ENCODE peak calls at places on chromosomes 2 and 18, in four cellular contexts. V is HepG2, R is K562, P is GM12878. D is an unnamed sample.

GRCh38 chr2:188701836-188702235 is 272.3 kb upstream of the COL3A1 start:
- DNase-seq in R (no peak), P (no peak), V (no peak), D (no peak)

GRCh38 chr18:924987-925386 is 20.3 kb downstream of the ADCYAP1 start:
- DNase-seq in V (peak), P (no peak), R (no peak), D (no peak)

GRCh38 chr18:46706968-46707367 is 49.9 kb downstream of the ST8SIA5 start:
- DNase-seq in R (no peak), V (peak), P (no peak), D (no peak)

GRCh38 chr2:39542523-39542922 is 105.4 kb upstream of the MAP4K3 start:
- DNase-seq in P (no peak), V (no peak), R (no peak), D (no peak)

GRCh38 chr2:141329949-141330348 is 800.9 kb downstream of the LRP1B start:
- DNase-seq in P (no peak), R (no peak), V (no peak), D (no peak)

GRCh38 chr2:191321861-191322662 is 76.9 kb downstream of the MYO1B start:
- DNase-seq in P (no peak), R (no peak), V (no peak), D (peak)

GRCh38 chr2:132496566-132496965 is 80.0 kb downstream of the GPR39 start:
- DNase-seq in R (no peak), V (no peak), P (no peak), D (no peak)

GRCh38 chr2:71742953-71743601 is 289.7 kb downstream of the DYSF start:
- DNase-seq in V (no peak), R (peak), P (no peak), D (no peak)

GRCh38 chr2:168851674-168852320 is 38.4 kb downstream of the SPC25 start:
- DNase-seq in V (no peak), P (no peak), R (peak), D (no peak)

GRCh38 chr2:59029058-59029457 is 787.9 kb upstream of the FANCL start:
- DNase-seq in P (no peak), R (no peak), V (no peak), D (no peak)

GRCh38 chr2:26483957-26484565 is 6.1 kb upstream of the OTOF start:
- DNase-seq in V (no peak), R (no peak), P (no peak), D (no peak)

GRCh38 chr2:217491271-217491670 is 511.5 kb downstream of the TNS1 start:
- DNase-seq in P (no peak), V (no peak), R (no peak), D (no peak)

GRCh38 chr2:148994341-148994740 is 44.2 kb upstream of the LYPD6B start:
- DNase-seq in V (no peak), R (no peak), P (no peak), D (no peak)

GRCh38 chr18:13558132-13558531 is 168.2 kb downstream of the FAM210A start:
- DNase-seq in P (no peak), R (peak), V (peak), D (peak)

GRCh38 chr2:130749078-130749477 is 6.3 kb upstream of the AMER3 start:
- DNase-seq in V (no peak), P (no peak), R (no peak), D (peak)

GRCh38 chr2:158923180-158923594 is 45.3 kb upstream of the TANC1 start:
- DNase-seq in P (no peak), V (no peak), R (no peak), D (peak)

GRCh38 chr2:59296279-59296678 is 1055.2 kb upstream of the FANCL start:
- DNase-seq in P (no peak), V (peak), R (no peak), D (no peak)

GRCh38 chr2:47509250-47509649 is 106.3 kb downstream of the MSH2 start:
- DNase-seq in R (no peak), V (no peak), P (no peak), D (no peak)

GRCh38 chr2:28391564-28392296 is 928 bp upstream of the FOSL2 start:
- DNase-seq in P (no peak), R (peak), V (peak), D (no peak)

GRCh38 chr2:28392297-28393114 is at the start of gene FOSL2:
- DNase-seq in V (peak), P (peak), R (peak), D (peak)

GRCh38 chr2:28389399-28390240 is 3.0 kb upstream of the FOSL2 start:
- DNase-seq in R (no peak), P (no peak), V (no peak), D (no peak)

GRCh38 chr2:28390857-28391563 is 1.6 kb upstream of the FOSL2 start:
- DNase-seq in V (no peak), P (no peak), R (no peak), D (no peak)

DNA sequence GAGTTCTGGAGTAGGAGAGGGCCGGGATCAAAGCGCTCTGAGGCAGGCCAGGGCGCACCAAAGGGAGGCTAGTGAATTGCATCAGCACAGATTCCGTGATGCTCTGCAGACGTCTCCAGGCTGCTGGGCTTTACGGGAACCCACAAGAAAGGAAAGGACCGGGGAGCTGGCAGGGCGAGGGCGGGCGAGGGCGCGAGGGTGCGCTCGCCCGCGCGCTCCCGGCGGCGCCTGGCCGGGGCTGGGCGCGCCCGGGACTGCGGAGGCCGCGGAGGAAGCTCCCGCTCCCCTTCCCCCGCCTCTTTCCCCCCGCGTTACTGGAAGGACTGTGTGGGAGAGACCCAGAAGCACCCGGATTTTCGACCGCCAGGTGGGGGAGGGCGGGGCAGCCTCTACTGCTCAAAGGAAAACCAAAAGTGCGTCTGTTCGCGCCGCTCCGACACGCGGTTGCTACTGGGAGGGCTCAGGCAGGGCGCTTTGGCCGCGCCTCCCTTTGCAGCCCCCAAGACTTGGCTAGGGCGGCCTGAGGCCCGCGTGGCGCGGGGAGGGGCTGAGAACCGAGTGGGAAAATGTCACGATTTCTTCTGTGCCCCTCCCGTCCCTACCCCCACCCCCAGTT is 2.3 kb upstream of the FOSL2 start:
- DNase-seq in V (peak), R (peak), P (no peak), D (peak)
- TF ChIP-seq EP300 in V (no peak), R (no peak), P (no peak), D (no peak)

GRCh38 chr18:3624818-3625716 is 175.1 kb downstream of the TGIF1 start:
- DNase-seq in R (peak), P (no peak), V (no peak), D (no peak)
- TF ChIP-seq SIN3A in R (no peak), P (no peak), V (no peak), D (no peak)

GRCh38 chr2:181172676-181173075 is 192.3 kb downstream of the UBE2E3 start:
- DNase-seq in V (no peak), R (no peak), P (no peak), D (no peak)
- TF ChIP-seq ATF2 in V (no peak), R (no peak), P (no peak), D (no peak)

DNA sequence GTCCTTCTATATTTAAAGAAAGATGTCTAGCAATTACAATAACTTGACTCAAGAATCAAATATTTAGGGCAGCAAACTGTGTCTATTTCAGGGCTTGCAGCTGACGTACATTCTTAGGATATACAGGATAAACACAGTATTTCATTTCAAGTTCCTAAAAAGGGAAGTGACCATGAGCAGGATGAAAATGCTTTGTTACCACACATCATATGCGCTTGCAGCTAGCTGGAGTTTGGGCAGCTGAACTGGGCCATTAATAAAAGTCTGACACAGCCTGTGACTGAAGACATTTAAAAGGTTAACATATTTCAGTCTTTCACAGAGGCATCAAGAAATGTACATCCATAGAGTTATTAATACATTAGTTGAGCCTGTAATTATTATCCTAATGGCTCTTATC is 264.5 kb upstream of the TRIB2 start:
- DNase-seq in P (no peak), V (no peak), R (no peak), D (no peak)
- TF ChIP-seq EP300 in P (no peak), V (no peak), R (no peak), D (no peak)

GRCh38 chr18:11994708-11995444 is 13.6 kb downstream of the IMPA2 start:
- DNase-seq in P (no peak), V (peak), R (no peak), D (peak)
- TF ChIP-seq SIN3A in P (no peak), V (no peak), R (no peak), D (no peak)

GRCh38 chr2:176270100-176270750 is 983 bp downstream of the MTX2 start:
- DNase-seq in R (no peak), P (no peak), V (no peak), D (no peak)
- TF ChIP-seq ATF2 in R (no peak), P (no peak), V (no peak), D (no peak)

GRCh38 chr2:70140978-70141753 is 49.7 kb downstream of the C2orf42 start:
- DNase-seq in P (peak), V (peak), R (peak), D (peak)

GRCh38 chr2:70141754-70142589 is 48.8 kb downstream of the C2orf42 start:
- DNase-seq in R (peak), V (peak), P (no peak), D (no peak)

GRCh38 chr2:70143314-70144150 is 47.3 kb downstream of the C2orf42 start:
- DNase-seq in V (peak), P (no peak), R (peak), D (no peak)

GRCh38 chr2:70144443-70145167 is 46.2 kb downstream of the C2orf42 start:
- DNase-seq in P (no peak), R (peak), V (no peak), D (no peak)

DNA sequence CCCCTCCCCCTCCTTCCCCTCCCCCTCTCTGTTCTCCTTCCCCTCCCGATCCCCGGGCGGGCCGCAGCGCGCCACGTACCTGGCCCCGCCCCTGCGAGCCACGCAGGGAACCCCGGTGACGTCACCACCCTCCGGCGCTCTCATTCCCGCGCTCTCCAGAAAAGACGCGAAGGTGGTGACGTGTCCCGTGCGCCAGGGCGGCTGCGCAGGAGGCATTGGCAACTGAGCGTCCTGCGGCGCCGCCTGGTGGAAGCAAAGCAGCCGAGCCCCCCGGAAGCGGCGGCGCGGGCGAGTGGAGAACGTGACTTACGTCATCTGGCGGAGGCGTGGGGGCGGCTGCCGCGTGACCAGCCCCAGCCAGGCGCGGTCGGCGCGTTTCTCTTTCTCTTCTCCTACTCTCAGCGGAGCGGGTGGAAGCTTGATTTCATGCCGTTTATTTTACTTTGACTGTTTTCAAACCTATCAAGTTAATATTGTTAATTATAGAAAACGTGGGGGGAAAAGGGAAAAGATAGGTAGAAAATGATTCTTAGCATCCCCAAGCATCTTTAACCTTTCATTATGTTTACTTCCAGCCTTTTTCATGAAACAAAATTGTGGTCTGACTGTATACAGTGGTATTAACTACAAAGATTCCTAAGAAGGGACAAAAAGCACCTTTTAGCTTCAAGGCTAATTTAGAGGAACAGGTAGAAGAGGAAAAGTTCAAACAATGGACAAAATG is 48.1 kb downstream of the C2orf42 start:
- DNase-seq in R (peak), V (peak), P (peak), D (peak)
- TF ChIP-seq EP300 in R (peak), V (peak), P (peak), D (peak)

DNA sequence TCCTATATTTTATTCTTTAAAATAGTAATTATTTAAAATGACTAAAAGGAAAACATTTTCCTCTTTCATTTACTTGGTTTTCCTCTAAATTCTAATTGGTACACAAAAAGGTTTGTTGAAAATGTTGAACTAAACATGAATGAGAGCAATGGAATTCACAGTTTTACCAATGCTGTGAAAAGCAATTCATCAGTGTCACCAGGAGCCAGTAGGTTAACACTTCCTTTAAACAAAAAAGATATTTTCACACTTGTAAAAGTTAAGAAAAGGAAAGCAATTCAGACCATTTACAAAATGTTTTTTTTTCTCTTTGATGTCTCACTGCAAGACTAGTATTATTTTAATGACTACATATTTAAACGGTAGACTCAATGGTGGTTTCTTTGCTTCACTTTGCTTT is 341.6 kb downstream of the RIT2 start:
- DNase-seq in V (no peak), P (no peak), R (no peak), D (no peak)
- TF ChIP-seq SIN3A in V (no peak), P (no peak), R (no peak), D (no peak)

GRCh38 chr18:34834897-34835296 is 124.8 kb downstream of the DTNA start:
- DNase-seq in P (no peak), V (no peak), R (no peak), D (no peak)
- TF ChIP-seq ATF2 in P (peak), V (no peak), R (no peak), D (no peak)

GRCh38 chr2:120545521-120546076 is 190.1 kb upstream of the GLI2 start:
- DNase-seq in P (no peak), V (peak), R (no peak), D (no peak)

GRCh38 chr2:120544522-120544921 is 191.1 kb upstream of the GLI2 start:
- DNase-seq in P (no peak), V (no peak), R (no peak), D (no peak)

GRCh38 chr2:120542911-120543527 is 192.6 kb upstream of the GLI2 start:
- DNase-seq in R (no peak), V (peak), P (no peak), D (no peak)

GRCh38 chr2:120541972-120542670 is 193.5 kb upstream of the GLI2 start:
- DNase-seq in R (no peak), P (no peak), V (no peak), D (no peak)

GRCh38 chr2:120543899-120544298 is 191.8 kb upstream of the GLI2 start:
- DNase-seq in P (no peak), R (no peak), V (no peak), D (no peak)
- TF ChIP-seq EP300 in P (no peak), R (no peak), V (no peak), D (no peak)

D was measured in H1.